ENCODE peak calls at places on chromosomes 1 and 21, in six cellular contexts. M is T follicular helper cell, W is ELF-1, D is neural progenitor cell, E is mucosa of descending colon, G is NCI-H2171 treated with DMSO at 0.1 percent for 48 hours. H is an unnamed sample.

GRCh38 chr21:38824124-38824822 is 18.5 kb downstream of the ETS2 start:
- DNase-seq in M (no peak), W (no peak), D (no peak), E (peak; percentile 61), G (no peak), H (no peak)

GRCh38 chr1:10490271-10490970 is 15.7 kb downstream of the PEX14 start:
- DNase-seq in M (no peak), W (peak; percentile 39), D (peak; percentile 83), E (no peak), G (no peak), H (no peak)

GRCh38 chr1:158893654-158894053 is 37.7 kb upstream of the PYHIN1 start:
- DNase-seq in M (no peak), W (no peak), D (no peak), E (no peak), G (no peak), H (no peak)

GRCh38 chr1:183590225-183591191 is at the start of gene NCF2:
- DNase-seq in M (no peak), W (no peak), D (no peak), E (no peak), G (no peak), H (no peak)

GRCh38 chr1:46372440-46372839 is 21.7 kb upstream of the FAAH start:
- DNase-seq in M (no peak), W (no peak), D (no peak), E (no peak), G (no peak), H (no peak)

GRCh38 chr1:93804412-93804811 is 74.6 kb downstream of the DNTTIP2 start:
- DNase-seq in M (no peak), W (no peak), D (no peak), E (no peak), G (no peak), H (no peak)

GRCh38 chr1:97348599-97349265 is 572.1 kb downstream of the DPYD start:
- DNase-seq in M (no peak), W (no peak), D (no peak), E (no peak), G (no peak), H (no peak)

GRCh38 chr1:226637147-226637935 is 88.8 kb downstream of the STUM start:
- DNase-seq in M (no peak), W (peak; percentile 62), D (peak; percentile 58), E (peak; percentile 26), G (no peak), H (no peak)

GRCh38 chr1:180116964-180117763 is 37.5 kb upstream of the QSOX1 start:
- DNase-seq in M (no peak), W (peak; percentile 39), D (no peak), E (no peak), G (no peak), H (no peak)

GRCh38 chr21:42010507-42011493 is 640 bp upstream of the ZBTB21 start:
- DNase-seq in M (peak; percentile 10), W (peak; percentile 63), D (peak; percentile 74), E (peak; percentile 73), G (peak; percentile 57), H (no peak)

GRCh38 chr1:116134178-116134773 is 23.1 kb downstream of the MAB21L3 start:
- DNase-seq in M (no peak), W (no peak), D (peak; percentile 11), E (no peak), G (no peak), H (no peak)